ENCODE peak calls at places on chromosomes 1 and 21, in five cellular contexts. U is GM20000, O is progenitor cell of endocrine pancreas, N is HCT116, Z is H9. T is an unnamed sample.

GRCh38 chr1:64223329-64224151 is 20.1 kb downstream of the UBE2U start:
- DNase-seq in U (peak; percentile 27), O (no peak), N (no peak), Z (no peak), T (peak; percentile 42)

GRCh38 chr1:160622885-160623633 is 23.8 kb downstream of the SLAMF1 start:
- DNase-seq in U (no peak), O (no peak), N (no peak), Z (no peak), T (no peak)

GRCh38 chr1:152860129-152860528 is 333 bp downstream of the LCE7A start:
- DNase-seq in U (no peak), O (no peak), N (no peak), Z (no peak), T (no peak)

GRCh38 chr1:165633624-165634023 is 2.6 kb downstream of the MGST3 start:
- DNase-seq in U (no peak), O (no peak), N (no peak), Z (no peak), T (no peak)

GRCh38 chr1:65339866-65340483 is 30.6 kb downstream of the DNAJC6 start:
- DNase-seq in U (no peak), O (no peak), N (no peak), Z (no peak), T (no peak)

GRCh38 chr1:81670286-81670685 is 130.4 kb upstream of the ADGRL2 start:
- DNase-seq in U (no peak), O (no peak), N (no peak), Z (no peak), T (no peak)

GRCh38 chr1:223504741-223505140 is 111.5 kb downstream of the CCDC185 start:
- DNase-seq in U (no peak), O (no peak), N (no peak), Z (no peak), T (no peak)

GRCh38 chr1:202852163-202852904 is 36.6 kb downstream of the RABIF start:
- DNase-seq in U (peak; percentile 74), O (no peak), N (peak; percentile 70), Z (peak; percentile 79), T (peak; percentile 81)

GRCh38 chr1:236536540-236536939 is 12.8 kb downstream of the LGALS8 start:
- DNase-seq in U (no peak), O (no peak), N (no peak), Z (peak; percentile 44), T (no peak)

GRCh38 chr1:11753555-11754208 is 8.3 kb upstream of the C1orf167 start:
- DNase-seq in U (no peak), O (no peak), N (no peak), Z (no peak), T (no peak)

GRCh38 chr1:1291611-1292441 is 11.6 kb downstream of the SCNN1D start:
- DNase-seq in U (peak; percentile 91), O (peak; percentile 59), N (no peak), Z (peak; percentile 84), T (peak; percentile 87)

GRCh38 chr21:26138615-26139257 is 31.8 kb downstream of the APP start:
- DNase-seq in U (no peak), O (no peak), N (no peak), Z (no peak), T (no peak)

GRCh38 chr1:116453906-116454305 is 80.9 kb downstream of the ATP1A1 start:
- DNase-seq in U (no peak), O (no peak), N (no peak), Z (no peak), T (no peak)

GRCh38 chr1:84298688-84299535 is 2.6 kb upstream of the SAMD13 start:
- DNase-seq in U (peak; percentile 69), O (peak; percentile 30), N (no peak), Z (peak; percentile 63), T (peak; percentile 69)

GRCh38 chr1:92877081-92877711 is 45.4 kb downstream of the RPL5 start:
- DNase-seq in U (no peak), O (no peak), N (no peak), Z (no peak), T (no peak)

GRCh38 chr1:225883616-225884265 is 1.6 kb upstream of the TMEM63A start:
- DNase-seq in U (no peak), O (no peak), N (no peak), Z (no peak), T (no peak)
- TF ChIP-seq CTCF in U (no peak), O (no peak), N (no peak), Z (no peak), T (no peak)

GRCh38 chr1:169929210-169929526 is 35.5 kb upstream of the SCYL3 start:
- DNase-seq in U (no peak), O (no peak), N (no peak), Z (no peak), T (no peak)
- TF ChIP-seq CTCF in U (no peak), O (no peak), N (no peak), Z (no peak), T (no peak)

GRCh38 chr1:178345821-178346220 is 150.9 kb downstream of the CLEC20A start:
- DNase-seq in U (no peak), O (no peak), N (no peak), Z (no peak), T (no peak)

GRCh38 chr1:178345238-178345637 is 151.5 kb downstream of the CLEC20A start:
- DNase-seq in U (no peak), O (no peak), N (no peak), Z (no peak), T (no peak)

GRCh38 chr1:178341218-178341956 is 155.4 kb downstream of the CLEC20A start:
- DNase-seq in U (no peak), O (peak; percentile 46), N (peak; percentile 68), Z (peak; percentile 91), T (no peak)

GRCh38 chr1:178339834-178340233 is 156.9 kb downstream of the CLEC20A start:
- DNase-seq in U (no peak), O (no peak), N (no peak), Z (no peak), T (no peak)

DNA sequence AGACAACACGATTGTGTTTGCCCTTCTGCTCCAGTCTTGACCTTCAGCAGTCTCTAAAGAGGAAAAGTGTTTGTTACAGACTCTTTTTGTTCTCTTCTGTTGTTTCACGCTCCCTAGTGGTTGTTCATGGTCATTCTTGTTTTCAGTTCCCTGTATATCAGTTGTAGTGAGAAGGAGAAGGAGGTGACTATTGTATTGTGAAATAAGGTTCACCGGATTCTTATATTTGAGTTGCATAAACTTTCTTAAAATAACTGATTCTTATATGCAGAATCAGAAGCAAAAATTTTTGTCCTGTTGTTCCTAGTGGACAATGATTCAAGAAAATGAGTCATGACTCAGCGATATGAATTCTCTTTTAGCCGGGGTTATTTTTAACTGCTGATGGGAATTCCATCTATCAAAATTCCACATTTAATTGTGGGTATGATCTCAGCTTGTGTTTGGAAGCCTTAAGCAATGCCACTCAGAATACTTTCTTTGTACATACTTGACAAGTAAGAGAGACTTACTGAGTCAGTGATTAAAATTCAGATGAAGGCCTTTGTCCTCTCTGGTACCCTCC is 152.2 kb downstream of the CLEC20A start:
- DNase-seq in U (peak; percentile 25), O (no peak), N (peak; percentile 52), Z (no peak), T (peak; percentile 11)
- TF ChIP-seq CTCF in U (peak; percentile 3), O (peak; percentile 60), N (peak; percentile 67), Z (peak; percentile 70), T (no peak)

GRCh38 chr1:245779797-245780529 is 625.2 kb downstream of the KIF26B start:
- DNase-seq in U (no peak), O (no peak), N (no peak), Z (no peak), T (no peak)
- TF ChIP-seq CTCF in U (no peak), O (peak; percentile 22), N (no peak), Z (peak; percentile 51), T (no peak)

GRCh38 chr1:28208818-28209441 is 23.9 kb downstream of the DNAJC8 start:
- DNase-seq in U (peak; percentile 55), O (peak; percentile 41), N (peak; percentile 58), Z (peak; percentile 54), T (peak; percentile 61)
- TF ChIP-seq CTCF in U (peak; percentile 41), O (peak; percentile 77), N (peak; percentile 89), Z (peak; percentile 84), T (peak; percentile 64)

GRCh38 chr1:41025979-41026819 is 4.7 kb upstream of the SLFNL1 start:
- DNase-seq in U (no peak), O (no peak), N (no peak), Z (no peak), T (no peak)

GRCh38 chr1:41022424-41022823 is 899 bp upstream of the SLFNL1 start:
- DNase-seq in U (no peak), O (no peak), N (no peak), Z (no peak), T (no peak)

GRCh38 chr1:41021526-41022308 is at the start of gene SLFNL1:
- DNase-seq in U (no peak), O (no peak), N (no peak), Z (peak; percentile 74), T (no peak)

GRCh38 chr1:41024953-41025352 is 3.4 kb upstream of the SLFNL1 start:
- DNase-seq in U (no peak), O (no peak), N (no peak), Z (no peak), T (no peak)

GRCh38 chr1:41023279-41023990 is 1.9 kb upstream of the SLFNL1 start:
- DNase-seq in U (no peak), O (no peak), N (no peak), Z (no peak), T (no peak)
- TF ChIP-seq CTCF in U (no peak), O (peak; percentile 30), N (no peak), Z (peak; percentile 45), T (no peak)

GRCh38 chr1:16644179-16645043 is 22.3 kb downstream of the RNU1-3 start:
- DNase-seq in U (peak; percentile 99), O (peak; percentile 100), N (peak; percentile 97), Z (peak; percentile 99), T (peak; percentile 100)
- TF ChIP-seq CTCF in U (peak; percentile 4), O (peak; percentile 74), N (no peak), Z (peak; percentile 66), T (peak; percentile 69)

DNA sequence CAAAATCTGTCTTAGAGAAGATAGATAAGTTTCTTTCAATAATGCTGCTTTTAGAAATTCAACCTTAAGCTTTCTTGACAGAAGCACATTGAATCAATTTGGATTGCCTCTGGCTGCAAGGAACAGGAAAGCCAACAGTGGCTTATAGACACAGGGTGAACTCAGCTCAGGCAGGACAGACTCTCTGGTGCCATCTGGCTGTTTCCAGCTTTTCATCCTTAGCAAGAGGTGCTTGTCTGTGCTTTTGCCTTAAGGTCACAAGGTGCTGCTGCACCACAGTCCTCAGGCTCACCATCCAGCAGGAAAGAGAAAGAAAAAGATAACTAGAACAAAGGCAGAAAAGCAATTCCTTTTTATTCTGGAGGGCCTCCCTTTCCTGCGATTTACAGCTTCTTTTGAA is 93.7 kb upstream of the ETS2 start:
- DNase-seq in U (no peak), O (no peak), N (peak; percentile 31), Z (peak; percentile 78), T (peak; percentile 30)
- TF ChIP-seq CTCF in U (no peak), O (peak; percentile 19), N (peak; percentile 65), Z (peak; percentile 71), T (no peak)